ENCODE peak calls at places on chromosome 13, in eight cellular contexts. V, X, L, B, P, W, I and M are unnamed samples.

GRCh38 chr13:80962855-80963254 is 621.9 kb upstream of the SPRY2 start:
- DNase-seq in B (no peak), W (no peak), L (no peak), P (peak; percentile 71), X (no peak), I (no peak), V (no peak), M (no peak)

GRCh38 chr13:112115403-112116091 is 48.6 kb downstream of the SOX1 start:
- DNase-seq in W (peak; percentile 47), X (no peak), L (no peak), B (peak; percentile 36), V (peak; percentile 76), P (no peak), I (no peak), M (no peak)

GRCh38 chr13:80469841-80470378 is 129.0 kb upstream of the SPRY2 start:
- DNase-seq in V (no peak), I (peak; percentile 65), B (no peak), X (peak; percentile 77), W (peak; percentile 62), P (peak; percentile 99), L (peak; percentile 36), M (no peak)

GRCh38 chr13:41709511-41709910 is 251.4 kb downstream of the VWA8 start:
- DNase-seq in W (no peak), I (no peak), P (no peak), X (no peak), L (no peak), B (no peak), V (no peak), M (no peak)

GRCh38 chr13:39148513-39148961 is 110.3 kb downstream of the NHLRC3 start:
- DNase-seq in V (no peak), X (no peak), B (peak; percentile 68), P (peak; percentile 76), W (no peak), I (no peak), L (no peak), M (no peak)

GRCh38 chr13:24997367-24997967 is 98.5 kb upstream of the PABPC3 start:
- DNase-seq in L (no peak), I (peak; percentile 35), X (no peak), V (no peak), B (no peak), W (no peak), P (peak; percentile 58), M (no peak)

GRCh38 chr13:114053026-114053425 is 79.2 kb upstream of the C13orf46 start:
- DNase-seq in L (no peak), X (no peak), V (peak; percentile 83), I (no peak), P (peak; percentile 84), B (no peak), W (peak; percentile 64), M (no peak)

GRCh38 chr13:41416276-41416675 is 41.1 kb upstream of the RGCC start:
- DNase-seq in V (no peak), X (no peak), I (no peak), L (no peak), W (no peak), B (no peak), P (no peak), M (no peak)

GRCh38 chr13:30346159-30346788 is 38.9 kb upstream of the KATNAL1 start:
- DNase-seq in L (no peak), W (no peak), I (no peak), V (no peak), P (no peak), B (no peak), X (no peak), M (no peak)

GRCh38 chr13:97141564-97142005 is 80.5 kb upstream of the MBNL2 start:
- DNase-seq in W (peak; percentile 82), I (peak; percentile 89), V (no peak), L (peak; percentile 61), X (no peak), B (peak; percentile 88), P (peak; percentile 89), M (no peak)

GRCh38 chr13:98994896-98995295 is 17.0 kb upstream of the DOCK9 start:
- DNase-seq in B (no peak), I (no peak), V (no peak), W (peak; percentile 49), L (no peak), P (no peak), X (no peak), M (no peak)

GRCh38 chr13:91744284-91744683 is 345.9 kb downstream of the GPC5 start:
- DNase-seq in V (no peak), P (no peak), I (no peak), X (no peak), W (no peak), B (no peak), L (no peak), M (no peak)
- H3K4me3 ChIP-seq in V (no peak overlapping the region), P (no peak overlapping the region), I (no peak overlapping the region), X (no peak overlapping the region), W (no peak overlapping the region), B (no peak overlapping the region), L (no peak overlapping the region), M (no peak overlapping the region)

GRCh38 chr13:66994097-66994496 is 236.0 kb downstream of the PCDH9 start:
- DNase-seq in V (peak; percentile 63), L (peak; percentile 72), W (no peak), X (peak; percentile 45), I (peak; percentile 91), B (peak; percentile 95), P (peak; percentile 76), M (peak; percentile 73)
- H3K4me3 ChIP-seq in V (no peak overlapping the region), L (peak overlapping the region; percentile 35), W (no peak overlapping the region), X (peak overlapping the region; percentile 52), I (peak overlapping the region; percentile 40), B (peak overlapping the region; percentile 32), P (peak overlapping the region; percentile 46), M (peak overlapping the region; percentile 36)

GRCh38 chr13:78608705-78609463 is 5.5 kb upstream of the POU4F1 start:
- DNase-seq in B (peak; percentile 67), X (no peak), I (no peak), W (no peak), V (peak; percentile 71), L (no peak), P (no peak), M (no peak)

GRCh38 chr13:78609464-78610205 is 6.3 kb upstream of the POU4F1 start:
- DNase-seq in B (peak; percentile 82), L (no peak), P (no peak), W (no peak), X (no peak), I (peak; percentile 14), V (peak; percentile 78), M (no peak)

GRCh38 chr13:78607409-78608253 is 4.3 kb upstream of the POU4F1 start:
- DNase-seq in B (peak; percentile 87), P (no peak), I (no peak), V (peak; percentile 75), X (no peak), L (no peak), W (no peak), M (no peak)

GRCh38 chr13:78606471-78607408 is 3.4 kb upstream of the POU4F1 start:
- DNase-seq in P (no peak), X (no peak), B (peak; percentile 63), V (no peak), L (no peak), I (no peak), W (no peak), M (no peak)

DNA sequence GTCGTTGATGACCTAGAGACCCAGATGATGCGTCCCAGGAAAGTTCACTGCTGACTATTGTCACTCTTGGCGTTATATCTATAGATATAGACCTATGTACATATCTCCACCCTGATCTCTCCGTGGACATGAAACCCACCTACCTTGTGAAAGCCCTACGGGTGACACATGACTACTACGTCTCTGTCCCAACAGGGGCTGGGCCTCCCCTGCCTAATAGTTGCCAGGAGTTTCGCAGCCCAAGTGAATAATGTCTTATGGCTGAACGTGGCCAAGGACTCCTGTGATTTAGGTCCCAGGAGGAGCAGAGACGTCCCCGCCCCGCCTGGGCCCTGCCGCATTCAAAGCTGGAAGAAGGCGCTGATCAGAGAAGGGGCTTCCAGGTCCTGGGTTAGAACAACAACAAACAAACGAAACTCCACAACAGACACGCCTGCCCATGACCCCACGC is 4.9 kb upstream of the POU4F1 start:
- DNase-seq in X (no peak), W (no peak), V (no peak), I (no peak), L (no peak), B (peak; percentile 61), P (no peak), M (no peak)
- H3K4me3 ChIP-seq in X (peak overlapping the region; percentile 68), W (no peak overlapping the region), V (peak overlapping the region; percentile 43), I (peak overlapping the region; percentile 62), L (peak overlapping the region; percentile 48), B (peak overlapping the region; percentile 78), P (no peak overlapping the region), M (peak overlapping the region; percentile 62)

GRCh38 chr13:67223024-67223423 is 7.1 kb downstream of the PCDH9 start:
- DNase-seq in V (no peak), P (peak; percentile 66), B (no peak), X (no peak), L (no peak), W (no peak), I (no peak), M (no peak)
- H3K4me3 ChIP-seq in V (no peak overlapping the region), P (peak overlapping the region; percentile 34), B (no peak overlapping the region), X (peak overlapping the region; percentile 87), L (no peak overlapping the region), W (no peak overlapping the region), I (peak overlapping the region; percentile 42), M (no peak overlapping the region)

GRCh38 chr13:48221301-48222190 is 11.5 kb upstream of the ITM2B start:
- DNase-seq in X (no peak), V (no peak), L (no peak), W (no peak), I (no peak), P (peak; percentile 44), B (no peak), M (no peak)

GRCh38 chr13:48223016-48223385 is 10.0 kb upstream of the ITM2B start:
- DNase-seq in V (no peak), I (no peak), P (peak; percentile 18), B (no peak), W (no peak), L (no peak), X (no peak), M (no peak)

GRCh38 chr13:48220592-48221300 is 12.3 kb upstream of the ITM2B start:
- DNase-seq in W (peak; percentile 53), V (no peak), B (no peak), P (peak; percentile 45), I (no peak), L (no peak), X (no peak), M (no peak)

GRCh38 chr13:48222358-48223015 is 10.5 kb upstream of the ITM2B start:
- DNase-seq in P (peak; percentile 75), W (no peak), L (no peak), X (peak; percentile 46), I (no peak), V (peak; percentile 81), B (no peak), M (peak; percentile 73)
- H3K4me3 ChIP-seq in P (peak overlapping the region; percentile 49), W (peak overlapping the region; percentile 37), L (no peak overlapping the region), X (peak overlapping the region; percentile 57), I (peak overlapping the region; percentile 36), V (peak overlapping the region; percentile 27), B (no peak overlapping the region), M (peak overlapping the region; percentile 37)